ENCODE peak calls at places on chromosomes 6 and 20, in six cellular contexts. I is heart left ventricle, H is choroid plexus epithelial cell, E is dorsolateral prefrontal cortex, P is cardiac fibroblast, F is Peyer's patch. S is an unnamed sample.
A peak's percentile ranks its signal among the peaks of the same experiment; 100 is the strongest.

GRCh38 chr20:59728722-59729430 is 124.5 kb downstream of the PHACTR3 start:
- DNase-seq in F (no peak), I (no peak), E (peak; percentile 1), P (no peak), H (no peak), S (no peak)

GRCh38 chr20:41245086-41245707 is 72.3 kb downstream of the ZHX3 start:
- DNase-seq in E (peak; percentile 59), I (no peak), P (peak; percentile 65), F (no peak), H (peak; percentile 66), S (peak; percentile 4)

GRCh38 chr6:139426795-139427194 is 52.3 kb upstream of the CITED2 start:
- DNase-seq in E (no peak), H (no peak), P (no peak), F (no peak), I (no peak), S (no peak)

GRCh38 chr20:38951611-38952010 is 10.5 kb upstream of the DHX35 start:
- DNase-seq in E (no peak), F (no peak), H (no peak), I (no peak), P (no peak), S (no peak)

GRCh38 chr6:19851273-19852089 is 14.3 kb downstream of the ID4 start:
- DNase-seq in F (no peak), P (peak; percentile 90), E (peak; percentile 8), I (no peak), H (peak; percentile 92), S (peak; percentile 19)

GRCh38 chr6:128070406-128070805 is 169.5 kb upstream of the THEMIS start:
- DNase-seq in H (peak; percentile 57), E (no peak), P (peak; percentile 20), F (no peak), I (no peak), S (no peak)

GRCh38 chr6:168134399-168135201 is 55.6 kb upstream of the FRMD1 start:
- DNase-seq in P (no peak), H (no peak), E (no peak), I (no peak), F (no peak), S (no peak)

GRCh38 chr6:42038811-42039408 is 11.4 kb upstream of the TAF8 start:
- DNase-seq in F (no peak), E (no peak), I (no peak), P (no peak), H (no peak), S (no peak)

GRCh38 chr20:58131581-58132142 is 96.8 kb downstream of the ANKRD60 start:
- DNase-seq in E (no peak), F (no peak), P (peak; percentile 64), H (peak; percentile 89), I (no peak), S (no peak)

GRCh38 chr6:87333591-87334181 is 4.6 kb upstream of the GJB7 start:
- DNase-seq in E (no peak), H (peak; percentile 46), P (peak; percentile 62), F (no peak), I (no peak), S (no peak)

GRCh38 chr20:34951652-34952051 is 4.0 kb downstream of the GSS start:
- DNase-seq in H (peak; percentile 52), E (peak; percentile 8), P (no peak), F (no peak), I (no peak), S (no peak)

GRCh38 chr20:36823126-36823525 is 49.6 kb upstream of the DSN1 start:
- DNase-seq in E (peak; percentile 73), H (no peak), I (no peak), F (no peak), P (no peak), S (no peak)

GRCh38 chr6:28794175-28795002 is 129.4 kb downstream of the TRIM27 start:
- DNase-seq in P (peak; percentile 56), I (no peak), H (peak; percentile 63), F (no peak), E (no peak), S (peak; percentile 54)

GRCh38 chr6:116990679-116991078 is 113.6 kb downstream of the RFX6 start:
- DNase-seq in I (no peak), H (no peak), E (no peak), F (no peak), P (no peak), S (no peak)

GRCh38 chr20:64050261-64051032 is 1.0 kb upstream of the SOX18 start:
- DNase-seq in F (no peak), E (no peak), I (peak; percentile 56), H (no peak), P (no peak), S (no peak)

GRCh38 chr20:61252601-61253263 is 671 bp downstream of the CDH4 start:
- DNase-seq in F (peak; percentile 39), I (no peak), P (peak; percentile 8), H (peak; percentile 48), E (no peak), S (no peak)

GRCh38 chr6:128069180-128069579 is 168.3 kb upstream of the THEMIS start:
- DNase-seq in F (no peak), H (peak; percentile 75), P (peak; percentile 62), I (no peak), E (no peak), S (no peak)

GRCh38 chr6:24332306-24332705 is 25.6 kb downstream of the DCDC2 start:
- DNase-seq in P (no peak), I (no peak), F (no peak), E (no peak), H (peak; percentile 31), S (no peak)

GRCh38 chr6:25585225-25585624 is 66.8 kb upstream of the SCGN start:
- DNase-seq in H (no peak), P (no peak), E (no peak), I (no peak), F (no peak), S (no peak)

GRCh38 chr20:40323411-40323810 is 365.6 kb downstream of the MAFB start:
- DNase-seq in I (no peak), P (no peak), F (no peak), E (no peak), H (peak; percentile 35), S (no peak)

GRCh38 chr6:22904413-22904812 is 335.0 kb downstream of the HDGFL1 start:
- DNase-seq in H (peak; percentile 41), P (no peak), F (no peak), E (no peak), I (no peak), S (no peak)

GRCh38 chr20:45772693-45773092 is 19.0 kb downstream of the WFDC3 start:
- DNase-seq in I (no peak), P (no peak), F (no peak), E (no peak), H (no peak), S (no peak)

GRCh38 chr20:59567585-59568508 is 36.5 kb upstream of the PHACTR3 start:
- DNase-seq in E (no peak), H (no peak), I (no peak), F (no peak), P (no peak), S (no peak)

GRCh38 chr6:42197574-42198362 is 3.0 kb upstream of the GUCA1B start:
- DNase-seq in E (no peak), I (no peak), F (no peak), P (peak; percentile 72), H (peak; percentile 46), S (no peak)

GRCh38 chr6:108957221-108957620 is 109.0 kb downstream of the ARMC2 start:
- DNase-seq in I (no peak), P (no peak), F (no peak), E (no peak), H (no peak), S (no peak)

GRCh38 chr6:79818471-79818870 is 128.9 kb downstream of the ELOVL4 start:
- DNase-seq in I (no peak), P (no peak), E (no peak), F (no peak), H (peak; percentile 2), S (no peak)

GRCh38 chr6:39211183-39211582 is 18.1 kb downstream of the KCNK5 start:
- DNase-seq in F (peak; percentile 43), P (no peak), H (no peak), E (no peak), I (no peak), S (no peak)

GRCh38 chr6:31614674-31615578 is at the start of gene AIF1:
- DNase-seq in H (no peak), E (no peak), F (no peak), I (no peak), P (no peak), S (no peak)

GRCh38 chr20:50415031-50415515 is 95.1 kb upstream of the PTPN1 start:
- DNase-seq in H (no peak), F (no peak), E (no peak), P (no peak), I (no peak), S (no peak)

DNA sequence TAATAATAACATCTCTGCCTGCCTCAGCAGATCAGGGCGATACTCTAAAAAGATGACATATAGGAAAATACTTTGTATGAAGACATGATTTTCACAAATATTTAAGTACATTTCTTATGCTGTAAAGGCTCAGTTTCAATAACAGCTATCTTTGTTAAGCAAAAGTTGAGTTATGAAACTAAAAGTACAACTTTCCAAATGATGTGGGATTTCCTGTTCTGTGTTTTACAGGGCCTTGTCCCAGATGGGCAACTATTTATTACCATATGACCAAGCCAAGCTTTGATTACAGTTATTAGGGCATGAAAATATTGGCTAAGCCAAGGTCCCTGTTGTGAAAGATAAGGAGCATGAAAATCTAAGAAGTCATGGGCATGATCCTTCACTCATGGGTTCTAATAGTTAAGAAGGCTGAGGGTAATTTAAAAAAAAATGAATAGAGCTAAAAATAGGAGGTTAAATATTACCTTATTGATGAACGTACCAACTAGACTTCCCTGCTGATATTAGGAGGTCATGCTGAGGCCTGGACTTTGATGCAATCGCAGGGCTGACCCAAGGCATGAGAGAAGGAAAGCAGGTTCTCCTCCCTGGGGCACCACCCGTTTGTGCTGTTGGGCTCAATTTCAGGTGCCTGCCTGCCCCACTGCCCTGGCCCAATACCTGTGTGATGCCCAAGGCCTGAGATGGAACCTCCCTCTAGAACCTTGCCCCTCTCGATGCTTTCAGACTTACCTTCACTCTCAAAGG is 294.4 kb upstream of the PRDM1 start:
- DNase-seq in I (no peak), F (no peak), H (no peak), E (no peak), P (no peak), S (peak; percentile 64)
- TF ChIP-seq CTCF in I (no peak), F (no peak), H (no peak), E (no peak), P (no peak), S (no peak)

GRCh38 chr6:3862038-3862437 is 12.9 kb downstream of the FAM50B start:
- DNase-seq in F (no peak), H (no peak), I (no peak), P (no peak), E (no peak), S (no peak)
- TF ChIP-seq CTCF in F (no peak), H (no peak), I (no peak), P (no peak), E (no peak), S (no peak)

GRCh38 chr20:21149344-21149743 is 23.5 kb downstream of the KIZ start:
- DNase-seq in P (no peak), H (no peak), I (no peak), F (no peak), E (no peak), S (no peak)
- TF ChIP-seq CTCF in P (no peak), H (no peak), I (no peak), F (no peak), E (no peak), S (no peak)

DNA sequence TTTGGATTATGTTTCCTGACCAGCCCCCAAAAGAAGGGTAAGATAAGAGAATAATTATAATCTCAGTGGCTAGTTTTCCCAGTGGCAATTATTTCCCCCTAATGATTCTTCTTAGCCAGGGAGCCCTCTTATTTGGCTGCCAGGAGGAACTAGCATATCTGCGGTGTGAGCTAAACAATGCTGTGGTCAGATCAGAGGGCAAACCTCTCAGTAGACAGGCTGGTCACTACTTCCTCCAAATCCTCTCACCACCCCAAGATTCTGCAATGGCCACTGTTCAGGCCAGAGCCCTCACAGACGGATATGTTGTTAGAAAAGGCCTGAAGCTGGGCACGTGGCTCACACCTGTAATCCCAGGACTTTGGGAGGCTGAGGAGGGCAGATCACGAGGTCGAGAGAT is 273.4 kb upstream of the SASH1 start:
- DNase-seq in F (no peak), E (no peak), P (no peak), H (no peak), I (no peak), S (no peak)
- TF ChIP-seq CTCF in F (no peak), E (no peak), P (no peak), H (no peak), I (no peak), S (no peak)